ENCODE peak calls at places on chromosomes 2 and 18, in four cellular contexts. R is lower lobe of right lung, S is lung microvascular endothelial cell, O is NCI-H748 treated with DMSO at 0.1 percent for 48 hours. W is an unnamed sample.

GRCh38 chr2:20590704-20591515 is 60.0 kb downstream of the HS1BP3 start:
- DNase-seq in R (peak), S (no peak), O (no peak), W (no peak)

GRCh38 chr18:2572892-2573291 is 1.5 kb downstream of the NDC80 start:
- DNase-seq in R (no peak), S (peak), O (no peak), W (no peak)

GRCh38 chr2:54365661-54366060 is 90.5 kb upstream of the SPTBN1 start:
- DNase-seq in R (no peak), S (no peak), O (no peak), W (no peak)

GRCh38 chr18:2883137-2883671 is 36.4 kb downstream of the EMILIN2 start:
- DNase-seq in R (no peak), S (no peak), O (no peak), W (no peak)

GRCh38 chr2:104654813-104655212 is 199.1 kb upstream of the POU3F3 start:
- DNase-seq in R (no peak), S (no peak), O (no peak), W (no peak)

GRCh38 chr2:193377789-193378188 is 1183.1 kb upstream of the TMEFF2 start:
- DNase-seq in R (no peak), S (no peak), O (no peak), W (no peak)

GRCh38 chr2:101736861-101737291 is 39.4 kb downstream of the MAP4K4 start:
- DNase-seq in R (no peak), S (peak), O (no peak), W (peak)

GRCh38 chr2:77522883-77523282 is 707 bp upstream of the LRRTM4 start:
- DNase-seq in R (no peak), S (no peak), O (no peak), W (no peak)

GRCh38 chr2:220936641-220937197 is 635.4 kb downstream of the EPHA4 start:
- DNase-seq in R (no peak), S (no peak), O (no peak), W (no peak)

GRCh38 chr2:64063924-64064331 is 44.7 kb upstream of the VPS54 start:
- DNase-seq in R (no peak), S (peak), O (no peak), W (peak)

GRCh38 chr2:24214880-24215279 is 40.0 kb downstream of the FAM228A start:
- DNase-seq in R (no peak), S (no peak), O (no peak), W (no peak)

GRCh38 chr2:55720417-55720816 is 26.8 kb upstream of the PNPT1 start:
- DNase-seq in R (no peak), S (no peak), O (no peak), W (no peak)

GRCh38 chr2:65070856-65071255 is 14.6 kb downstream of the CEP68 start:
- DNase-seq in R (no peak), S (no peak), O (no peak), W (no peak)

GRCh38 chr2:172256886-172257285 is 154.2 kb upstream of the DLX2 start:
- DNase-seq in R (no peak), S (no peak), O (peak), W (no peak)

GRCh38 chr2:231222318-231223000 is 24.0 kb downstream of the ARMC9 start:
- DNase-seq in R (no peak), S (no peak), O (no peak), W (no peak)

GRCh38 chr2:105454801-105455485 is 56.1 kb upstream of the FHL2 start:
- DNase-seq in R (peak), S (peak), O (no peak), W (peak)

GRCh38 chr2:201698588-201699226 is at the start of gene MPP4:
- DNase-seq in R (no peak), S (peak), O (no peak), W (peak)

GRCh38 chr2:216583606-216584005 is 49.6 kb upstream of the IGFBP2 start:
- DNase-seq in R (no peak), S (no peak), O (no peak), W (no peak)

GRCh38 chr2:10935953-10936942 is 24.5 kb downstream of the KCNF1 start:
- DNase-seq in R (no peak), S (peak), O (peak), W (peak)

GRCh38 chr2:179268277-179268935 is 3.8 kb upstream of the SESTD1 start:
- DNase-seq in R (no peak), S (peak), O (peak), W (peak)

GRCh38 chr2:226888378-226888915 is 52.6 kb downstream of the RHBDD1 start:
- DNase-seq in R (no peak), S (no peak), O (no peak), W (no peak)

GRCh38 chr2:28333606-28334526 is 58.8 kb upstream of the FOSL2 start:
- DNase-seq in R (no peak), S (no peak), O (no peak), W (no peak)

GRCh38 chr2:22043784-22044183 is 920.0 kb downstream of the TDRD15 start:
- DNase-seq in R (no peak), S (no peak), O (no peak), W (no peak)

GRCh38 chr2:191758420-191759199 is 80.7 kb downstream of the NABP1 start:
- DNase-seq in R (peak), S (peak), O (peak), W (peak)